ENCODE peak calls at places on chromosomes 12 and 14, in seven cellular contexts. One of them, this sample, is unnamed.

GRCh38 chr12:64824130-64824499 is 332 bp upstream of the TBC1D30 start:
- DNase-seq in fibroblast of pulmonary artery: no peak
- DNase-seq in activated CD8-positive, alpha-beta T cell treated with anti-CD3 and anti-CD28 coated beads for 36 hours: no peak
- DNase-seq in DND-41: no peak
- DNase-seq in progenitor cell of endocrine pancreas: no peak
- DNase-seq in RWPE1: no peak
- DNase-seq in PC-9: no peak
- DNase-seq in this sample: no peak

GRCh38 chr12:45655753-45656152 is 73.8 kb upstream of the ARID2 start:
- DNase-seq in RWPE1: no peak
- DNase-seq in progenitor cell of endocrine pancreas: no peak
- DNase-seq in activated CD8-positive, alpha-beta T cell treated with anti-CD3 and anti-CD28 coated beads for 36 hours: no peak
- DNase-seq in DND-41: no peak
- DNase-seq in fibroblast of pulmonary artery: no peak
- DNase-seq in PC-9: no peak
- DNase-seq in this sample: no peak

GRCh38 chr12:57089259-57090245 is 638 bp downstream of the NAB2 start:
- DNase-seq in activated CD8-positive, alpha-beta T cell treated with anti-CD3 and anti-CD28 coated beads for 36 hours: peak
- DNase-seq in PC-9: peak
- DNase-seq in RWPE1: no peak
- DNase-seq in fibroblast of pulmonary artery: peak
- DNase-seq in DND-41: peak
- DNase-seq in progenitor cell of endocrine pancreas: no peak
- DNase-seq in this sample: peak

GRCh38 chr12:105110851-105111250 is 3.3 kb downstream of the WASHC4 start:
- DNase-seq in RWPE1: no peak
- DNase-seq in DND-41: no peak
- DNase-seq in fibroblast of pulmonary artery: no peak
- DNase-seq in PC-9: no peak
- DNase-seq in activated CD8-positive, alpha-beta T cell treated with anti-CD3 and anti-CD28 coated beads for 36 hours: no peak
- DNase-seq in progenitor cell of endocrine pancreas: no peak
- DNase-seq in this sample: no peak

GRCh38 chr14:81519200-81519998 is 14.3 kb downstream of the SEL1L start:
- DNase-seq in PC-9: no peak
- DNase-seq in progenitor cell of endocrine pancreas: no peak
- DNase-seq in DND-41: peak
- DNase-seq in RWPE1: no peak
- DNase-seq in activated CD8-positive, alpha-beta T cell treated with anti-CD3 and anti-CD28 coated beads for 36 hours: no peak
- DNase-seq in fibroblast of pulmonary artery: peak
- DNase-seq in this sample: no peak

GRCh38 chr12:56061982-56062381 is 18.0 kb upstream of the ERBB3 start:
- DNase-seq in DND-41: no peak
- DNase-seq in activated CD8-positive, alpha-beta T cell treated with anti-CD3 and anti-CD28 coated beads for 36 hours: no peak
- DNase-seq in fibroblast of pulmonary artery: no peak
- DNase-seq in RWPE1: no peak
- DNase-seq in progenitor cell of endocrine pancreas: no peak
- DNase-seq in PC-9: no peak
- DNase-seq in this sample: no peak

GRCh38 chr14:21025374-21026151 is 702 bp upstream of the NDRG2 start:
- DNase-seq in fibroblast of pulmonary artery: no peak
- DNase-seq in progenitor cell of endocrine pancreas: peak
- DNase-seq in RWPE1: no peak
- DNase-seq in DND-41: no peak
- DNase-seq in PC-9: no peak
- DNase-seq in activated CD8-positive, alpha-beta T cell treated with anti-CD3 and anti-CD28 coated beads for 36 hours: no peak
- DNase-seq in this sample: no peak

GRCh38 chr14:101104485-101104884 is 201.0 kb upstream of the RTL1 start:
- DNase-seq in activated CD8-positive, alpha-beta T cell treated with anti-CD3 and anti-CD28 coated beads for 36 hours: no peak
- DNase-seq in PC-9: no peak
- DNase-seq in RWPE1: no peak
- DNase-seq in fibroblast of pulmonary artery: no peak
- DNase-seq in DND-41: no peak
- DNase-seq in progenitor cell of endocrine pancreas: no peak
- DNase-seq in this sample: no peak

GRCh38 chr12:120534703-120535655 is 823 bp downstream of the RNF10 start:
- DNase-seq in progenitor cell of endocrine pancreas: peak
- DNase-seq in PC-9: peak
- DNase-seq in activated CD8-positive, alpha-beta T cell treated with anti-CD3 and anti-CD28 coated beads for 36 hours: peak
- DNase-seq in RWPE1: peak
- DNase-seq in DND-41: peak
- DNase-seq in fibroblast of pulmonary artery: peak
- DNase-seq in this sample: peak

GRCh38 chr14:73591690-73592448 is at the start of gene ACOT4:
- DNase-seq in PC-9: peak
- DNase-seq in fibroblast of pulmonary artery: peak
- DNase-seq in DND-41: no peak
- DNase-seq in RWPE1: no peak
- DNase-seq in activated CD8-positive, alpha-beta T cell treated with anti-CD3 and anti-CD28 coated beads for 36 hours: peak
- DNase-seq in progenitor cell of endocrine pancreas: peak
- DNase-seq in this sample: no peak

GRCh38 chr12:62133440-62133839 is 126.8 kb upstream of the USP15 start:
- DNase-seq in PC-9: no peak
- DNase-seq in activated CD8-positive, alpha-beta T cell treated with anti-CD3 and anti-CD28 coated beads for 36 hours: no peak
- DNase-seq in progenitor cell of endocrine pancreas: no peak
- DNase-seq in RWPE1: no peak
- DNase-seq in fibroblast of pulmonary artery: no peak
- DNase-seq in DND-41: no peak
- DNase-seq in this sample: no peak

GRCh38 chr14:62162998-62163589 is 400.9 kb downstream of the SNAPC1 start:
- DNase-seq in RWPE1: peak
- DNase-seq in progenitor cell of endocrine pancreas: peak
- DNase-seq in DND-41: peak
- DNase-seq in PC-9: peak
- DNase-seq in activated CD8-positive, alpha-beta T cell treated with anti-CD3 and anti-CD28 coated beads for 36 hours: peak
- DNase-seq in fibroblast of pulmonary artery: peak
- DNase-seq in this sample: peak
- TF ChIP-seq CTCF in RWPE1: peak
- TF ChIP-seq CTCF in progenitor cell of endocrine pancreas: peak
- TF ChIP-seq CTCF in DND-41: peak
- TF ChIP-seq CTCF in PC-9: peak
- TF ChIP-seq CTCF in activated CD8-positive, alpha-beta T cell treated with anti-CD3 and anti-CD28 coated beads for 36 hours: peak
- TF ChIP-seq CTCF in fibroblast of pulmonary artery: peak
- TF ChIP-seq CTCF in this sample: peak

DNA sequence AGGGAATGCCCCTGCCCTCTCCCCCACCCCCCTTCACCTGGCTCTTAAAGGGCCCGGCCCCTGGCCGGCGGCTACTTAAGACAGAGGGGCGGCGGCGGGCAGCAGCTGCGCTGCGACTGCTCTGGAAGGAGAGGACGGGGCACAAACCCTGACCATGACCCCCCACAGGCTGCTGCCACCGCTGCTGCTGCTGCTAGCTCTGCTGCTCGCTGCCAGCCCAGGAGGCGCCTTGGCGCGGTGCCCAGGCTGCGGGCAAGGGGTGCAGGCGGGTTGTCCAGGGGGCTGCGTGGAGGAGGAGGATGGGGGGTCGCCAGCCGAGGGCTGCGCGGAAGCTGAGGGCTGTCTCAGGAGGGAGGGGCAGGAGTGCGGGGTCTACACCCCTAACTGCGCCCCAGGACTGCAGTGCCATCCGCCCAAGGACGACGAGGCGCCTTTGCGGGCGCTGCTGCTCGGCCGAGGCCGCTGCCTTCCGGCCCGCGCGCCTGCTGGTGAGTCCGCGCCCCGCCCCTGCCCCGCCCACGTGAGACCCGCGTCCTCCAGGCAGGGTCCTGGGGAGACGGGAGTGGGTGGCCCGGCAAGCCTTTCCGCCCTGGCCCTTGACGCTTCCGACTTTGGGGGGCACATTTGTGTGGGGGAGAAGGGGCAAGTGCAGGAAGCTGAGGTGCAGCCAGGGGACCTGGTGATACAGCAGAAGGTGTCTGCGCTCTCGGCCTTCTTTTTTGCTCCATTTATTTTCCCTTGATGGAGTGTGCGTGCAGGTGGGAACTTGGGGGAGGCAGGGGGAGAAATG is at the start of gene IGFBP6:
- DNase-seq in DND-41: peak
- DNase-seq in progenitor cell of endocrine pancreas: peak
- DNase-seq in PC-9: peak
- DNase-seq in activated CD8-positive, alpha-beta T cell treated with anti-CD3 and anti-CD28 coated beads for 36 hours: peak
- DNase-seq in fibroblast of pulmonary artery: peak
- DNase-seq in RWPE1: peak
- DNase-seq in this sample: peak
- TF ChIP-seq CTCF in DND-41: no peak
- TF ChIP-seq CTCF in progenitor cell of endocrine pancreas: no peak
- TF ChIP-seq CTCF in PC-9: no peak
- TF ChIP-seq CTCF in activated CD8-positive, alpha-beta T cell treated with anti-CD3 and anti-CD28 coated beads for 36 hours: no peak
- TF ChIP-seq CTCF in fibroblast of pulmonary artery: no peak
- TF ChIP-seq CTCF in RWPE1: no peak
- TF ChIP-seq CTCF in this sample: peak

DNA sequence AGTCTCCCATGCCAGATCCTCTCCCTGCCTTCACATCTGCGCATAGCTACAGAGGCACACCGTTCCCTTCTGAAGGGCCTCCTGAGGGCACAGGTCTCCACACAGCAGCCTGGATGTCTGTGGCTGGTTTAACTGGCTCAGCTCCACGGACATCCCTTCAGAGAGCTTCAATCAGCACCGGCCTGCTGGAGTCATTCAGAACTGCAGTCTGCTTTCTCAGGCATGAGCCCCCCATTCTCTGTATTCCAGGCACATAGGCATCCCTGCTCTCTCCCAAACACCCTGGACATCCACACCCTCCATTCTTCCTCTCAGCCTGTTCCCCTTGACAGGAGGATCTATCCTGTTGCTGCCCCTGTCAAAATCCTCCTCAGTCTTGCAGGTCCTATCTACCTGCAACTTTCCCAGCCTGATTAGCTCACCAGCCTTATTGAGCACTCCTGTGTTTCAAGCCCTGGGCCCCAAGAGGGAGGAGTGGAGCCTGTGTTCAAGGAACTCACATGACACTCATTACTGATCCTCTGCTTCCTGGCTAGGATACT is 2.9 kb upstream of the DHRS2 start:
- DNase-seq in DND-41: no peak
- DNase-seq in activated CD8-positive, alpha-beta T cell treated with anti-CD3 and anti-CD28 coated beads for 36 hours: no peak
- DNase-seq in progenitor cell of endocrine pancreas: no peak
- DNase-seq in RWPE1: no peak
- DNase-seq in fibroblast of pulmonary artery: no peak
- DNase-seq in PC-9: no peak
- DNase-seq in this sample: no peak
- TF ChIP-seq CTCF in DND-41: no peak
- TF ChIP-seq CTCF in activated CD8-positive, alpha-beta T cell treated with anti-CD3 and anti-CD28 coated beads for 36 hours: no peak
- TF ChIP-seq CTCF in progenitor cell of endocrine pancreas: no peak
- TF ChIP-seq CTCF in RWPE1: no peak
- TF ChIP-seq CTCF in fibroblast of pulmonary artery: no peak
- TF ChIP-seq CTCF in PC-9: no peak
- TF ChIP-seq CTCF in this sample: peak

GRCh38 chr12:95858451-95859343 is at the start of gene SNRPF:
- DNase-seq in fibroblast of pulmonary artery: peak
- DNase-seq in activated CD8-positive, alpha-beta T cell treated with anti-CD3 and anti-CD28 coated beads for 36 hours: peak
- DNase-seq in progenitor cell of endocrine pancreas: peak
- DNase-seq in PC-9: peak
- DNase-seq in DND-41: peak
- DNase-seq in RWPE1: peak
- DNase-seq in this sample: peak
- TF ChIP-seq CTCF in fibroblast of pulmonary artery: peak
- TF ChIP-seq CTCF in activated CD8-positive, alpha-beta T cell treated with anti-CD3 and anti-CD28 coated beads for 36 hours: no peak
- TF ChIP-seq CTCF in progenitor cell of endocrine pancreas: no peak
- TF ChIP-seq CTCF in PC-9: no peak
- TF ChIP-seq CTCF in DND-41: peak
- TF ChIP-seq CTCF in RWPE1: peak
- TF ChIP-seq CTCF in this sample: peak

DNA sequence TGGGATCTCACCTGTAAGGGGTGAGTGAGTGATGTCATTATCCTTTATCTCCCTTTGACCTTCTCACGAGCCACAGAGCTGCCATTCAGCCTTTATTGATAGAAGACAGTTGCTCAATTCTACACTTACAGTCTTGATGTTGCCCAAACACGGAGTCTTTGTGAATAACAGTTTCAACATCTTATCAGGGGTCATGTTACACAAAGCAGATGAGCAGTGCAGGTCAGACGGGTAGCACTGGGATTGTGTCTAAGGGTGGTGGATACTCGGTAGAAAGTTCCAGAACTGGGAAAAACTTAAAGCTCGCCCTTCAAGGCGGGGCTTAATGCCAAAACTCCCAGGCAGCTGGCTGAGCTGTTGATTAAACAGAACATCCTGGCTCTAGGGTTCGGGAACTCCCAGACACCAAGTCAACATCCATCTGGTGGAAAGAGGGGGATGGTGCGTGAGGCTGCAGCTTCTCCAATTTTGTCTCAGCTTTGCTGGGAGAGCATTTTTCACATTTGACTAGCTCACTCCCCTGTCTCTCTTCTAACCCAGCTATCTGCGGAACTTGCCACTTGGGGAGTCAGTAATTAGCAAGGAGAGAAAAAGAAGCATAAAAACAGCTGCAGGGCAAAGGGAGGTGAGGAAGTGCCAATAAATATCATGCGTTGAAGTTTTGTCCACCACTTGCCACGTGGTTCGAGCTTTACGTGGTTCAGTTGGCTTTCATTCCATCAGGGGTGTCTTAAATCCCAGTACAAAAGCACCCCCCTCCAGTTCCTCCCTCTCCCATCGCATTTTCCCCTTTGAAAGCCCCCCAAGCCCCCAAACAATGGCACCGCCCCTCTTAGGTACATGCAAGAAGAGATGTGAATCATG is 31.0 kb downstream of the FOXN4 start:
- DNase-seq in progenitor cell of endocrine pancreas: no peak
- DNase-seq in DND-41: no peak
- DNase-seq in PC-9: no peak
- DNase-seq in RWPE1: peak
- DNase-seq in fibroblast of pulmonary artery: peak
- DNase-seq in activated CD8-positive, alpha-beta T cell treated with anti-CD3 and anti-CD28 coated beads for 36 hours: no peak
- DNase-seq in this sample: no peak
- TF ChIP-seq CTCF in progenitor cell of endocrine pancreas: no peak
- TF ChIP-seq CTCF in DND-41: no peak
- TF ChIP-seq CTCF in PC-9: no peak
- TF ChIP-seq CTCF in RWPE1: no peak
- TF ChIP-seq CTCF in fibroblast of pulmonary artery: no peak
- TF ChIP-seq CTCF in activated CD8-positive, alpha-beta T cell treated with anti-CD3 and anti-CD28 coated beads for 36 hours: no peak
- TF ChIP-seq CTCF in this sample: no peak